ENCODE peak calls at places on chromosomes 6 and 20, in seven cellular contexts. X is IMR-90, W is MM.1S, K is AG04450, F is left ventricle myocardium inferior, M is mammary epithelial cell, D is breast epithelium. O is an unnamed sample.

GRCh38 chr6:25883991-25884390 is 9.9 kb upstream of the SLC17A3 start:
- DNase-seq in X (peak; percentile 1), W (no peak), K (no peak), F (no peak), M (peak; percentile 61), D (no peak), O (no peak)

GRCh38 chr20:62741701-62742491 is 33.3 kb downstream of the NTSR1 start:
- DNase-seq in X (no peak), W (no peak), K (no peak), F (peak; percentile 4), M (no peak), D (no peak), O (no peak)

GRCh38 chr6:46323312-46323965 is 152.7 kb upstream of the ENPP5 start:
- DNase-seq in X (peak; percentile 67), W (no peak), K (no peak), F (no peak), M (peak; percentile 86), D (no peak), O (no peak)

GRCh38 chr20:15618912-15619311 is 954.3 kb downstream of the KIF16B start:
- DNase-seq in X (no peak), W (no peak), K (no peak), F (no peak), M (peak; percentile 23), D (no peak), O (no peak)

GRCh38 chr6:43771210-43771857 is 1.3 kb downstream of the VEGFA start:
- DNase-seq in X (peak; percentile 45), W (peak; percentile 72), K (no peak), F (peak; percentile 76), M (peak; percentile 54), D (peak; percentile 67), O (no peak)

GRCh38 chr6:43393597-43393996 is 24.1 kb upstream of the ZNF318 start:
- DNase-seq in X (no peak), W (no peak), K (no peak), F (no peak), M (no peak), D (no peak), O (no peak)

GRCh38 chr20:7399575-7399974 is 540.7 kb downstream of the HAO1 start:
- DNase-seq in X (no peak), W (no peak), K (no peak), F (no peak), M (no peak), D (no peak), O (no peak)

GRCh38 chr20:2453792-2454191 is 16.8 kb downstream of the SNRPB start:
- DNase-seq in X (no peak), W (no peak), K (no peak), F (no peak), M (no peak), D (no peak), O (no peak)

GRCh38 chr20:6533828-6534388 is 233.6 kb upstream of the BMP2 start:
- DNase-seq in X (peak; percentile 88), W (no peak), K (peak; percentile 80), F (no peak), M (peak; percentile 64), D (no peak), O (no peak)

GRCh38 chr20:53905019-53905847 is 165.2 kb downstream of the BCAS1 start:
- DNase-seq in X (no peak), W (no peak), K (no peak), F (no peak), M (no peak), D (no peak), O (no peak)

GRCh38 chr20:11155156-11155805 is 481.5 kb upstream of the JAG1 start:
- DNase-seq in X (no peak), W (no peak), K (no peak), F (no peak), M (no peak), D (no peak), O (no peak)

GRCh38 chr6:114282268-114282667 is 60.6 kb downstream of the HS3ST5 start:
- DNase-seq in X (no peak), W (no peak), K (no peak), F (no peak), M (no peak), D (no peak), O (no peak)

GRCh38 chr6:2593167-2593566 is 157.6 kb downstream of the MYLK4 start:
- DNase-seq in X (no peak), W (no peak), K (no peak), F (no peak), M (no peak), D (no peak), O (no peak)

GRCh38 chr20:19453781-19454310 is 241.4 kb downstream of the SLC24A3 start:
- DNase-seq in X (no peak), W (no peak), K (no peak), F (no peak), M (no peak), D (no peak), O (no peak)

GRCh38 chr6:27448456-27448855 is 24.4 kb downstream of the ZNF184 start:
- DNase-seq in X (no peak), W (no peak), K (no peak), F (no peak), M (no peak), D (no peak), O (no peak)

GRCh38 chr6:27452496-27452897 is 20.4 kb downstream of the ZNF184 start:
- DNase-seq in X (peak; percentile 5), W (no peak), K (no peak), F (no peak), M (no peak), D (no peak), O (no peak)

DNA sequence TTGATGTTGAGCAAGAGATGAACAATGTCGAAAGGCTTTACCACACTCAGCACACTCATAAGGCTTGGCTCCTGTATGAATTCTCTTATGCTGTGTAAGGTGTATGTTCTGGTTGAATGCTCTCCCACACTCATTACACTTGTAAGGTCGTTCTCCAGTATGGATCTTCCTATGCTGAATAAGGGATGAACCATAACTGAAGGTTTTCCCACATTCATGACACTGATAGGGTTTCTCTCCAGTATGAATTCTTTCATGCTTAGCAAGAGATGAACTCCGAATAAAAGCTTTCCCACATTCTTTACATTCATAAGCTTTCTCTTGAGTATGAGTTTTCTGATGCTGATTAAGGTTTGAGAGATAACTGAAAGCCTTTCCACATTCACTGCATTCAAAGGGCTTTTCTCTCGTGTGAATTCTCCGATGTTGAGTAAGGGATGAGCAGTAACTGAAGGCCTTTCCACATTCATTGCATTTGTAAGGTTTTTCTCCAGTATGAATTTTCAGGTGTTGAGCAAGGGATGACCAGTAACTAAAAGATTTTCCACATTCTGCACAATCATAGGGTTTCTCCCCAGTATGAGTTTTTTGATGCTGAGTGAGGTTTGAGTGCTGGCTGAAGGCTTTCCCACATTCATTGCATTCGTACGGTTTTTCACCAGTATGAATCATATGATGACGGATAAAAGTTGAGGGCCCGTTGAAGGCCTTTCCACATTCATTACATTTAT is 21.1 kb downstream of the ZNF184 start:
- DNase-seq in X (no peak), W (no peak), K (no peak), F (no peak), M (no peak), D (no peak), O (no peak)
- H3K9me3 ChIP-seq in X (peaks cover 60% of the 10 kb centered on the region), W (peaks cover 5% of the 10 kb centered on the region), K (peaks cover 30% of the 10 kb centered on the region), F (peaks cover 99% of the 10 kb centered on the region), M (peaks cover 75% of the 10 kb centered on the region), D (peaks cover 81% of the 10 kb centered on the region), O (peaks cover 81% of the 10 kb centered on the region)

DNA sequence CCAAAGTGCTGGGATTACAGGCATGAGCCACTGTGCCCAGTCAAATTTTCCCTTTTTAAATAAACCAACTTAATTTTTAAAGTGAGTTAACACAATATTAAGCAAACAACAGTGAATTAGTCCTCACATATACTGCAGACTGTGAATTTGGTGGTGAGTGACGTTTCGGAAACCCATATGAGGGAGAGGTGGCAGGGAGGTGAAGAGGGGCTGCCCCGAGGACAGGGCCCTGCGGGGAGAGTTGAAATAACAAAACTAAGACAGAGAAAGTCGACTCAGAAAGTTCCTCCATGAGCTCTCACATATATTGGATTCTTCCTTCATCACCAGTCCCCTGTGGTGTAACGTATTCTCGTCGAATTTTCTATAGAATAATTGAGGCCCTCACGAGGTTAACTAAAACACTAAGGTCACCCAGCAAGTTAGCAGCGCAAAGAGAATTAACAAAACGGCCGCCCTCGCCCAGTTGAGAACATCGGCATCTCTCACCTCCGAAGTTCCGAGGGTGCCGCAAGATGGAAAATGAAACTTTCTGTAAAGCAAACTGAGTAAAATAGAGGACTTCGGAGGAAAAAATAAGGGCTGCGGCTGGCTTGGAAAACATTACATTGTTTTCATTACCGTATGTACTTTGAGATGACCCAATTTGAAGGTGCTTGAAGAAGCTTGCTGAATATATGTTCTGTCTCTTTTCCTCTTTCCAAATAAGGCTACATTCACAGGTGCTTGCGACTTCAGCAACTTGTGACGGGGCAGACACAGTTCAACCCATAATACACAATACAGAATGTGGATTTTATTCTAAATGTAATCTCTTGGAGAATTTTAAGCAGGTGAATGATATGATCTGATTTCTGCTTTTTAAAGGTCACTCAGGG is 491.0 kb upstream of the JARID2 start:
- DNase-seq in X (no peak), W (no peak), K (no peak), F (no peak), M (no peak), D (no peak), O (no peak)
- H3K9me3 ChIP-seq in X (no peaks in the 10 kb centered on the region), W (no peaks in the 10 kb centered on the region), K (no peaks in the 10 kb centered on the region), F (no peaks in the 10 kb centered on the region), M (no peaks in the 10 kb centered on the region), D (no peaks in the 10 kb centered on the region), O (no peaks in the 10 kb centered on the region)

GRCh38 chr6:27280064-27280539 is 32.0 kb downstream of the POM121L2 start:
- DNase-seq in X (peak; percentile 53), W (no peak), K (peak; percentile 13), F (no peak), M (peak; percentile 63), D (no peak), O (no peak)

GRCh38 chr6:27281105-27281539 is 31.0 kb downstream of the POM121L2 start:
- DNase-seq in X (no peak), W (no peak), K (no peak), F (no peak), M (no peak), D (no peak), O (no peak)

GRCh38 chr6:27281569-27281968 is 30.5 kb downstream of the POM121L2 start:
- DNase-seq in X (no peak), W (no peak), K (no peak), F (no peak), M (no peak), D (no peak), O (no peak)

GRCh38 chr6:27280540-27281000 is 31.5 kb downstream of the POM121L2 start:
- DNase-seq in X (no peak), W (no peak), K (no peak), F (no peak), M (no peak), D (no peak), O (no peak)

GRCh38 chr6:27279513-27280063 is 32.1 kb downstream of the PRSS16 start:
- DNase-seq in X (no peak), W (no peak), K (no peak), F (no peak), M (no peak), D (no peak), O (no peak)
- H3K9me3 ChIP-seq in X (peaks cover 4% of the 10 kb centered on the region), W (no peaks in the 10 kb centered on the region), K (no peaks in the 10 kb centered on the region), F (peaks cover 4% of the 10 kb centered on the region), M (no peaks in the 10 kb centered on the region), D (peaks cover 17% of the 10 kb centered on the region), O (no peaks in the 10 kb centered on the region)

GRCh38 chr6:71556141-71556540 is 267.5 kb downstream of the OGFRL1 start:
- DNase-seq in X (no peak), W (no peak), K (no peak), F (no peak), M (no peak), D (no peak), O (no peak)

DNA sequence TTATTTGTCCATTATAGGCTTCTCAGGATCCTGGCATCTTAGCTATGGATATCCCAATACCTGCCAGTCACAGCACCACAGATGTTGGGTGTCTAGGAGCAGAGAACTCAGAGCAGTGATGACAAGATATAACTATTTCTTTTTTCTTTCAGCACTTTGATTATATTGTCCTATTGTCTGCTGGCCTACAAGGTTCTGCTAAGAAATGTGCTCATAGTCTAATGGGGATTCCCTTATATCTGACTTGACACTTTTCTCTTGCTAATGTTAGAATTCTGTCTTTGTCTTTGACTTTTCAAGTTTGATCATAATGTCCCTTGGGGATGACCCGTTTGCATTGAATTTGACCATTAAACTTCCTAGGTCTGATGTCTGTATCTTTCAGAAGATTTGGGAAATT is 270.4 kb downstream of the OGFRL1 start:
- DNase-seq in X (no peak), W (no peak), K (no peak), F (no peak), M (no peak), D (no peak), O (no peak)
- H3K9me3 ChIP-seq in X (peaks cover 6% of the 10 kb centered on the region), W (no peaks in the 10 kb centered on the region), K (peaks cover 8% of the 10 kb centered on the region), F (peaks cover 51% of the 10 kb centered on the region), M (peaks cover 6% of the 10 kb centered on the region), D (peaks cover 39% of the 10 kb centered on the region), O (peaks cover 12% of the 10 kb centered on the region)

O was measured in esophagus squamous epithelium.